ENCODE peak calls at places on chromosomes 7 and 10, in seven cellular contexts. Q is lower lobe of right lung, D is RWPE2, R is sigmoid colon, O is upper lobe of right lung, U is SJSA1, G is aorta. X is an unnamed sample.

GRCh38 chr10:101576229-101576863 is 11.7 kb downstream of the POLL start:
- DNase-seq in G (peak; percentile 14), Q (no peak), O (no peak), R (no peak), U (no peak), D (no peak), X (peak; percentile 26)

GRCh38 chr10:29033311-29033940 is 255.4 kb upstream of the LYZL1 start:
- DNase-seq in D (no peak), G (no peak), Q (no peak), R (no peak), U (no peak), O (no peak), X (no peak)

GRCh38 chr7:98797150-98797549 is 72.7 kb downstream of the TMEM130 start:
- DNase-seq in G (no peak), O (no peak), U (no peak), Q (no peak), D (no peak), R (no peak), X (no peak)

GRCh38 chr7:108402865-108403264 is 53.4 kb downstream of the NRCAM start:
- DNase-seq in U (no peak), Q (no peak), G (no peak), O (no peak), D (no peak), R (no peak), X (peak; percentile 23)

GRCh38 chr7:53428045-53428444 is 392.6 kb downstream of the POM121L12 start:
- DNase-seq in G (no peak), R (no peak), Q (no peak), U (no peak), D (no peak), O (no peak), X (no peak)

GRCh38 chr7:107615910-107616680 is 36.0 kb downstream of the BCAP29 start:
- DNase-seq in R (no peak), Q (no peak), U (no peak), O (no peak), D (no peak), G (no peak), X (no peak)

GRCh38 chr7:97772034-97772891 is 40.4 kb downstream of the TAC1 start:
- DNase-seq in U (no peak), O (no peak), D (no peak), Q (no peak), R (no peak), G (no peak), X (no peak)

GRCh38 chr7:30837581-30837980 is 66.4 kb downstream of the MINDY4 start:
- DNase-seq in Q (no peak), O (no peak), G (no peak), U (no peak), R (no peak), D (no peak), X (no peak)

GRCh38 chr7:96122746-96123145 is 199.2 kb downstream of the SLC25A13 start:
- DNase-seq in O (no peak), G (no peak), Q (no peak), R (no peak), D (no peak), U (no peak), X (no peak)

GRCh38 chr7:108875139-108875538 is 305.5 kb downstream of the DNAJB9 start:
- DNase-seq in U (no peak), Q (no peak), G (no peak), O (no peak), R (no peak), D (no peak), X (no peak)

GRCh38 chr7:29140873-29141468 is 5.4 kb downstream of the CPVL start:
- DNase-seq in G (no peak), R (no peak), U (no peak), O (no peak), Q (no peak), D (no peak), X (no peak)

GRCh38 chr7:4739528-4739992 is 35.9 kb upstream of the AP5Z1 start:
- DNase-seq in Q (no peak), U (no peak), O (no peak), G (no peak), R (no peak), D (no peak), X (no peak)

GRCh38 chr10:87878664-87879459 is 15.4 kb downstream of the PTEN start:
- DNase-seq in D (no peak), R (no peak), U (no peak), G (no peak), Q (no peak), O (no peak), X (no peak)

GRCh38 chr7:128121731-128122576 is 90.7 kb upstream of the LRRC4 start:
- DNase-seq in D (no peak), O (no peak), R (no peak), G (peak; percentile 76), Q (peak; percentile 59), U (no peak), X (no peak)

GRCh38 chr7:92255308-92255707 is 9.5 kb downstream of the ANKIB1 start:
- DNase-seq in O (no peak), U (peak; percentile 78), Q (no peak), G (no peak), D (no peak), R (no peak), X (peak; percentile 50)

GRCh38 chr7:69818647-69819161 is 220.4 kb downstream of the AUTS2 start:
- DNase-seq in Q (no peak), U (no peak), R (no peak), D (no peak), O (no peak), G (no peak), X (no peak)

GRCh38 chr7:12714436-12714737 is 27.0 kb downstream of the ARL4A start:
- DNase-seq in G (no peak), Q (no peak), O (no peak), D (no peak), R (no peak), U (no peak), X (no peak)

GRCh38 chr10:82574081-82574480 is 699.1 kb downstream of the NRG3 start:
- DNase-seq in R (no peak), U (no peak), Q (no peak), D (no peak), O (no peak), G (no peak), X (no peak)

GRCh38 chr7:17307558-17307957 is 9.1 kb downstream of the AHR start:
- DNase-seq in G (no peak), O (no peak), R (no peak), D (no peak), U (no peak), Q (no peak), X (no peak)

GRCh38 chr10:83908987-83909386 is 230.3 kb upstream of the GHITM start:
- DNase-seq in O (no peak), D (no peak), U (no peak), Q (no peak), R (no peak), G (no peak), X (no peak)

GRCh38 chr7:29885626-29886025 is 79.3 kb downstream of the WIPF3 start:
- DNase-seq in Q (no peak), G (no peak), O (no peak), R (no peak), D (no peak), U (no peak), X (no peak)

DNA sequence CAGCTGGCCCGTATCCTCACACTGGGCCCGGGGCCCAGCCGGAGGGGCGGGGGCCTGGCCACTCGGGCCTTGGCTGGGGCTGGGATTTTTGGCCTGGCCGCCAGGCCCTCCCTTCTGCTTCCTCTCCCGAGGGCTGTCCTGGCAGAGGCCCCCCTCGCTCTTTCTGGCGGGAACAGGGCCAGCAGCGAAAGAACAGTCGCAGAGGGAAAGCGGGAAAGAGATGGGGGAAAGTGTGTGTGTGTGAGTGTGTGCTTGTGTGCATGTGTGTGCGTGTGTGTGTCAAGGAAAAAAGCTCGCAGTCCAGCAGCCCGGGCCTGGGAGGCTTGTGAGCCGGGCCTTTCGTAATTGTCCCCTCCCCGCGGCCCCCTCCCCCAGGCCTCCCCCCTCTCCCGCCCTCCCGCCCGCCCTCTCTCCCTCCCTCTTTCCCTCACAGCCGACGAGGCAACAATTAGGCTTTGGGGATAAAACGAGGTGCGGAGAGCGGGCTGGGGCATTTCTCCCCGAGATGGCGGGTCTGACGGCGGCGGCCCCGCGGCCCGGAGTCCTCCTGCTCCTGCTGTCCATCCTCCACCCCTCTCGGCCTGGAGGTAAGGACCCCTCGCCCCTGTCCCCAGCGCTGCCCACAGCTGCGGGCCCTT is at the start of gene ELN:
- DNase-seq in G (peak; percentile 95), D (no peak), O (peak; percentile 83), R (peak; percentile 96), Q (peak; percentile 72), U (no peak), X (no peak)
- H3K27me3 ChIP-seq in G (no peaks in the 10 kb centered on the region), D (no peaks in the 10 kb centered on the region), O (peaks cover 5% of the 10 kb centered on the region), R (no peaks in the 10 kb centered on the region), Q (peaks cover 29% of the 10 kb centered on the region), U (no peaks in the 10 kb centered on the region), X (peaks cover 77% of the 10 kb centered on the region)

DNA sequence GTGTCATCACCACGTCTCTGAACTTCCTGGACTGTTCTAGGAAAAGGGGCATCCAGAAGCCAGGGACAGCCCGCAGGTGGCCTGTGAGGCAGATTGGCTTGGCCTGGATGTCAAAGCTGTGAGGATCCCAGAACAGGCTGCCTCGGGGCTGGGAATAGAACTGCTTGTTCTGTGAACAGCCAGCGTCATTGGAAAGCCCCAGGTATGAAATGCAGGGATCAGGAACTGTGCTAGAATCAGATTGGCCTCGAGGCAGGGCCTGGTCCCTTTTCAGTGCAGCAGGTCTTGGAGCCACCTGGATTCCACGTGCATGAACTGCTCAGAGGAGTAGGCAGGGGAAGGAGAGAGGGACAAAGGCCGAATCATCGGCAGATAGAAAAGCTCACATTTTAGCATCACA is 44.6 kb downstream of the FAM20C start:
- DNase-seq in G (no peak), O (no peak), D (no peak), Q (no peak), U (no peak), R (no peak), X (peak; percentile 56)
- H3K27me3 ChIP-seq in G (no peaks in the 10 kb centered on the region), O (no peaks in the 10 kb centered on the region), D (no peaks in the 10 kb centered on the region), Q (no peaks in the 10 kb centered on the region), U (no peaks in the 10 kb centered on the region), R (no peaks in the 10 kb centered on the region), X (no peaks in the 10 kb centered on the region)

GRCh38 chr10:133525444-133525843 is 1.7 kb upstream of the CYP2E1 start:
- DNase-seq in G (no peak), U (no peak), Q (no peak), D (no peak), R (no peak), O (no peak), X (no peak)
- H3K27me3 ChIP-seq in G (no peaks in the 10 kb centered on the region), U (peaks cover 12% of the 10 kb centered on the region), Q (peaks cover 46% of the 10 kb centered on the region), D (peaks cover 48% of the 10 kb centered on the region), R (peaks cover 26% of the 10 kb centered on the region), O (peaks cover 47% of the 10 kb centered on the region), X (peaks cover 48% of the 10 kb centered on the region)

GRCh38 chr7:26520483-26520882 is 228.8 kb downstream of the SNX10 start:
- DNase-seq in R (no peak), O (no peak), U (no peak), D (no peak), Q (no peak), G (no peak), X (no peak)

GRCh38 chr7:26510226-26510957 is 218.7 kb downstream of the SNX10 start:
- DNase-seq in D (no peak), U (no peak), O (no peak), R (no peak), G (no peak), Q (no peak), X (no peak)

GRCh38 chr7:26513948-26514347 is 222.3 kb downstream of the SNX10 start:
- DNase-seq in R (no peak), U (no peak), G (no peak), O (no peak), D (no peak), Q (no peak), X (no peak)

GRCh38 chr7:26512737-26513136 is 221.1 kb downstream of the SNX10 start:
- DNase-seq in R (no peak), O (no peak), U (no peak), Q (no peak), G (no peak), D (no peak), X (no peak)

GRCh38 chr7:26515462-26515861 is 223.8 kb downstream of the SNX10 start:
- DNase-seq in D (no peak), R (no peak), G (no peak), O (no peak), U (no peak), Q (no peak), X (no peak)
- H3K27me3 ChIP-seq in D (no peaks in the 10 kb centered on the region), R (no peaks in the 10 kb centered on the region), G (no peaks in the 10 kb centered on the region), O (no peaks in the 10 kb centered on the region), U (peaks cover 15% of the 10 kb centered on the region), Q (no peaks in the 10 kb centered on the region), X (no peaks in the 10 kb centered on the region)